ENCODE peak calls at places on chromosomes 6 and 20, in seven cellular contexts. Y, S, X, B, T, U and P are unnamed samples.

GRCh38 chr6:82246802-82247633 is 526 bp downstream of the IBTK start:
- DNase-seq in U (peak; percentile 41), T (peak; percentile 65), B (peak; percentile 36), X (peak; percentile 55), S (peak; percentile 74), Y (peak; percentile 30), P (peak; percentile 30)

GRCh38 chr20:24116611-24117010 is 128.0 kb upstream of the GGTLC1 start:
- DNase-seq in T (no peak), Y (no peak), S (no peak), U (no peak), B (no peak), X (no peak), P (no peak)

GRCh38 chr20:46055269-46055668 is 26.3 kb downstream of the SLC12A5 start:
- DNase-seq in Y (no peak), U (no peak), X (no peak), T (no peak), B (no peak), S (no peak), P (no peak)

GRCh38 chr6:2896741-2897140 is 6.4 kb downstream of the SERPINB9 start:
- DNase-seq in Y (no peak), U (no peak), T (no peak), X (no peak), S (no peak), B (no peak), P (no peak)

GRCh38 chr20:16666272-16666671 is 63.6 kb upstream of the SNRPB2 start:
- DNase-seq in Y (no peak), B (no peak), T (no peak), X (no peak), U (no peak), S (peak; percentile 23), P (no peak)

GRCh38 chr6:39233333-39233732 is 4.1 kb upstream of the KCNK5 start:
- DNase-seq in B (no peak), X (no peak), Y (no peak), T (no peak), S (no peak), U (no peak), P (no peak)

GRCh38 chr6:105900120-105900937 is 185.8 kb upstream of the PRDM1 start:
- DNase-seq in S (no peak), B (no peak), X (no peak), Y (peak; percentile 91), U (no peak), T (no peak), P (no peak)

GRCh38 chr20:20317195-20318113 is 50.5 kb upstream of the INSM1 start:
- DNase-seq in Y (no peak), U (no peak), X (no peak), B (no peak), S (no peak), T (no peak), P (no peak)

GRCh38 chr20:18705490-18705889 is 108.1 kb upstream of the SCP2D1 start:
- DNase-seq in Y (peak; percentile 97), U (no peak), T (no peak), X (no peak), B (no peak), S (no peak), P (peak; percentile 45)

GRCh38 chr6:117548797-117549301 is 53.5 kb downstream of the GOPC start:
- DNase-seq in Y (peak; percentile 73), S (peak; percentile 39), T (no peak), U (no peak), B (no peak), X (no peak), P (no peak)

GRCh38 chr6:52995913-52996685 is 1.0 kb upstream of the GSTA4 start:
- DNase-seq in U (no peak), T (peak; percentile 51), S (peak; percentile 78), B (peak; percentile 76), Y (peak; percentile 91), X (peak; percentile 45), P (no peak)

GRCh38 chr6:11264100-11264499 is 31.6 kb upstream of the NEDD9 start:
- DNase-seq in T (no peak), U (no peak), X (no peak), Y (no peak), S (no peak), B (no peak), P (no peak)

GRCh38 chr6:142303191-142303564 is 1.4 kb downstream of the ADGRG6 start:
- DNase-seq in Y (peak; percentile 14), U (no peak), B (no peak), S (no peak), X (no peak), T (no peak), P (no peak)

GRCh38 chr6:158387578-158387977 is 75.3 kb downstream of the TULP4 start:
- DNase-seq in S (no peak), T (no peak), X (no peak), Y (no peak), U (no peak), B (no peak), P (no peak)

GRCh38 chr6:56650191-56650590 is 7.5 kb upstream of the DST start:
- DNase-seq in S (no peak), B (no peak), U (no peak), Y (no peak), X (no peak), T (no peak), P (no peak)

GRCh38 chr20:64071341-64072332 is 7.7 kb downstream of the RGS19 start:
- DNase-seq in B (no peak), U (no peak), T (no peak), Y (no peak), S (no peak), X (no peak), P (no peak)

GRCh38 chr6:80488190-80488589 is 381.7 kb downstream of the BCKDHB start:
- DNase-seq in T (no peak), U (no peak), B (no peak), Y (no peak), X (no peak), S (no peak), P (no peak)

GRCh38 chr6:32085759-32086458 is 23.2 kb downstream of the TNXB start:
- DNase-seq in S (no peak), B (no peak), T (no peak), X (no peak), Y (no peak), U (no peak), P (no peak)

GRCh38 chr6:56370591-56371198 is 123.3 kb upstream of the COL21A1 start:
- DNase-seq in Y (peak; percentile 87), X (peak; percentile 71), S (peak; percentile 16), T (peak; percentile 60), B (no peak), U (no peak), P (peak; percentile 28)

GRCh38 chr20:35270021-35270902 is 7.7 kb downstream of the MMP24OS start:
- DNase-seq in S (no peak), U (no peak), Y (no peak), X (no peak), B (no peak), T (no peak), P (no peak)
- TF ChIP-seq POLR2A in S (no peak), U (no peak), Y (no peak), X (no peak), B (no peak), T (no peak), P (no peak)

DNA sequence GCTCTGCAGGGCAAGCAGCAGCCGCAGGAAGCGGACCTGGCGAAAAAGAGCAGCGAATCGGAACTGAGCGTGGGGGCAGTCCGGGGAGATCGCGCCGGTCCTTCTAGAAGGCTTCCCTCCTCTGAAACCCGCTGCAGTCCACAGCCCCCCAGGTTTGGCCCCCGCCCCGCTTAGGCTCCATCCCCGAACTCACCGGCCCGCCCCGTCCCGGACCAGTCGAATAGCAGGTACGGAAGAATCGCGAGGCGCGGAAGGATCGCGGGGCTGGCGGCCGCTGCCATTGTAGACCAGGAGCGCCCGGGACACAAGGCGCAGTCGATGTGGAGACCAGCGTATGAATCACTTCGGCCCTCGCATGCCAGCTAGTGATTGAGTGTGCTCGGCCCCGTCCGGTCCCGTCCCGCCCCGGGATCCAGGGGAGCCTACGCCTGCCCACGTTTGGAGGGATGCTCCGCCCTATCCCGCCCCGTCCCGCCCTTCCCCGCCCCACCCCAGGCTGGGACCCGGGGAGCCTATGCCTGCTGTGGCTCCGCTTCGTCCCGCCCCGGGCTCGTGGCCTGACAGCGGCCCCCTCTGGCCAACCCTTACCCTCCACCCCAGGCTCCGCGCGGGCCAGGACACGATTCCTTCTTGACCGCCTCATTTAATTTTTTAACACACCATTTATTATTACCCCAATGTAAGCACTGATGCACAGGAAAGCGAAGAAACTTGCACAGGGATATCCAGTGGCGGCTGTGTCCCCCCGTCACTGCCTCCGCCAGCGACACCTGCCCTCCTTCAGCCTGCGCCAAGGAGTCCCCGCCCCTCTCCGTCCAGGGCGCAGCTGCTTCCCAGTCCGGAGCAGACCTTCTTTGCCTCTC is at the start of gene ULBP3:
- DNase-seq in Y (peak; percentile 93), B (peak; percentile 89), U (peak; percentile 92), X (peak; percentile 88), T (peak; percentile 95), S (peak; percentile 89), P (peak; percentile 80)
- TF ChIP-seq POLR2A in Y (peak; percentile 73), B (peak; percentile 83), U (peak; percentile 43), X (peak; percentile 83), T (no peak), S (peak; percentile 84), P (peak; percentile 93)

GRCh38 chr6:63584125-63584514 is 11.8 kb downstream of the LOC128125822 start:
- DNase-seq in B (no peak), T (no peak), Y (peak; percentile 42), U (no peak), S (no peak), X (no peak), P (no peak)
- TF ChIP-seq POLR2A in B (no peak), T (no peak), Y (peak; percentile 35), U (no peak), S (no peak), X (no peak), P (no peak)

GRCh38 chr6:151242420-151242841 is 2.7 kb downstream of the AKAP12 start:
- DNase-seq in T (no peak), X (no peak), S (no peak), U (no peak), B (no peak), Y (no peak), P (no peak)

GRCh38 chr6:151239603-151240035 is at the start of gene AKAP12:
- DNase-seq in X (no peak), T (peak; percentile 41), Y (peak; percentile 45), B (no peak), S (peak; percentile 28), U (no peak), P (no peak)

GRCh38 chr6:151241853-151242252 is 2.1 kb downstream of the AKAP12 start:
- DNase-seq in S (no peak), T (no peak), Y (no peak), B (no peak), X (no peak), U (no peak), P (no peak)

GRCh38 chr6:151240036-151240685 is 394 bp downstream of the AKAP12 start:
- DNase-seq in T (peak; percentile 80), S (peak; percentile 73), B (peak; percentile 59), Y (peak; percentile 64), X (peak; percentile 39), U (peak; percentile 36), P (peak; percentile 43)

DNA sequence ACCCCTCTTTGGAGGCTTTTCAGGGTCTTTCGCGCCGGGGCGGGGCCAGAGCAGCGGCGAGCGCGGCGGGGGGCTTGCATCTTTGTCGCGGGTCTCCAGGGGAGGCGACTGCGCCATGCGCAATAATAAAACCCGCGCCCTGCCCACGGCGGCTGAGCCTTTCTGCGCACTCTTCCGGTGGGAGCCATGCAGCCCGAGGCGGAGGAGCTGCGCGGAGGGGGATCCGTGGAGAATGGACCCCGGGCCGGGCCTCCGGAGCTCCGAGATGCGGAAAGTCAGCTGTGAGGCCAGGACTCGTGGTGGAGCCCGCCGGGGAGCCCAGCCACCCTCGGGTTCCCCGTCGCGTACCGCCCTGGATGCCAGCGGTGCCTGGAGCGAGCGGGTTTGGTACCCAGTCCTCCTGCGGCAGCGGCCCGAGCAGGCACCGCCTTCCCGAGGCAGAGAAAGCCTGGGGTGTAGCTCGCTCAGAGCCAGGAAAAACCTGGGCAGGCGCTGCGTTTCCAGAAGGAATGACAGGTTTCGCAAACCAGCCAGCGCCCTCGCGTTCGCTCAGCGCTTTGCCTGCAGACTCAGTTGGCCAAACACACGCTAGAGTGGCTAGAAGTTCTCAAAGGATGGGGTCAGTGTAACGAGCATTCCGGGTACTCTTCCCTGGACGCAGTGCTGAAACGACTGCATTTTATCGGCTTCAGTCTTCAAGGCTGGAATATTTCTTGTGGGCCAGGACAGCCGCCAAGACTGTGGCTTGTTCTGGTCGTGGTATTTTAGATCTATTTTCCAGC is 1.3 kb downstream of the AKAP12 start:
- DNase-seq in B (no peak), S (peak; percentile 54), Y (peak; percentile 73), X (peak; percentile 32), T (peak; percentile 47), U (peak; percentile 36), P (peak; percentile 44)
- TF ChIP-seq POLR2A in B (no peak), S (no peak), Y (no peak), X (no peak), T (no peak), U (no peak), P (no peak)